ENCODE peak calls at places on chromosomes 2 and 18, in five cellular contexts. One of them, this sample, is unnamed.

GRCh38 chr18:22166070-22166972 is 3.1 kb upstream of the GATA6 start:
- DNase-seq in CD8-positive, alpha-beta memory T cell: no peak
- DNase-seq in endothelial cell: peak; percentile 19
- DNase-seq in GM12864: no peak
- DNase-seq in retina: peak; percentile 73
- DNase-seq in this sample: no peak

GRCh38 chr2:134216152-134216829 is 37.6 kb upstream of the MGAT5 start:
- DNase-seq in CD8-positive, alpha-beta memory T cell: no peak
- DNase-seq in endothelial cell: no peak
- DNase-seq in GM12864: no peak
- DNase-seq in retina: no peak
- DNase-seq in this sample: no peak

GRCh38 chr2:9473308-9473984 is 905 bp upstream of the IAH1 start:
- DNase-seq in CD8-positive, alpha-beta memory T cell: no peak
- DNase-seq in endothelial cell: no peak
- DNase-seq in GM12864: no peak
- DNase-seq in retina: peak; percentile 69
- DNase-seq in this sample: no peak

GRCh38 chr18:40066368-40066767 is 1888.7 kb upstream of the PIK3C3 start:
- DNase-seq in CD8-positive, alpha-beta memory T cell: no peak
- DNase-seq in endothelial cell: no peak
- DNase-seq in GM12864: no peak
- DNase-seq in retina: no peak
- DNase-seq in this sample: no peak

GRCh38 chr2:190119948-190120347 is 57.4 kb upstream of the MSTN start:
- DNase-seq in CD8-positive, alpha-beta memory T cell: peak; percentile 1
- DNase-seq in endothelial cell: no peak
- DNase-seq in GM12864: no peak
- DNase-seq in retina: no peak
- DNase-seq in this sample: no peak

GRCh38 chr2:20488782-20489181 is 41.9 kb downstream of the RHOB start:
- DNase-seq in CD8-positive, alpha-beta memory T cell: no peak
- DNase-seq in endothelial cell: no peak
- DNase-seq in GM12864: no peak
- DNase-seq in retina: no peak
- DNase-seq in this sample: no peak

GRCh38 chr2:68018727-68019126 is 44.1 kb downstream of the C1D start:
- DNase-seq in CD8-positive, alpha-beta memory T cell: no peak
- DNase-seq in endothelial cell: no peak
- DNase-seq in GM12864: no peak
- DNase-seq in retina: no peak
- DNase-seq in this sample: no peak

GRCh38 chr18:52160652-52161051 is 179.3 kb upstream of the DCC start:
- DNase-seq in CD8-positive, alpha-beta memory T cell: no peak
- DNase-seq in endothelial cell: no peak
- DNase-seq in GM12864: no peak
- DNase-seq in retina: no peak
- DNase-seq in this sample: no peak

GRCh38 chr2:208586516-208586915 is 179.9 kb downstream of the PTH2R start:
- DNase-seq in CD8-positive, alpha-beta memory T cell: no peak
- DNase-seq in endothelial cell: no peak
- DNase-seq in GM12864: no peak
- DNase-seq in retina: no peak
- DNase-seq in this sample: no peak

GRCh38 chr18:706438-706837 is 6.0 kb downstream of the ENOSF1 start:
- DNase-seq in CD8-positive, alpha-beta memory T cell: no peak
- DNase-seq in endothelial cell: no peak
- DNase-seq in GM12864: no peak
- DNase-seq in retina: no peak
- DNase-seq in this sample: no peak

GRCh38 chr2:109527079-109527478 is 86.7 kb downstream of the SEPTIN10 start:
- DNase-seq in CD8-positive, alpha-beta memory T cell: no peak
- DNase-seq in endothelial cell: no peak
- DNase-seq in GM12864: no peak
- DNase-seq in retina: no peak
- DNase-seq in this sample: no peak

GRCh38 chr2:75600418-75601088 is 39.8 kb upstream of the EVA1A start:
- DNase-seq in CD8-positive, alpha-beta memory T cell: no peak
- DNase-seq in endothelial cell: no peak
- DNase-seq in GM12864: no peak
- DNase-seq in retina: no peak
- DNase-seq in this sample: no peak

GRCh38 chr2:135149251-135149650 is 97.2 kb downstream of the RAB3GAP1 start:
- DNase-seq in CD8-positive, alpha-beta memory T cell: no peak
- DNase-seq in endothelial cell: no peak
- DNase-seq in GM12864: no peak
- DNase-seq in retina: no peak
- DNase-seq in this sample: no peak

GRCh38 chr18:76005632-76006031 is 489.4 kb downstream of the ZNF516 start:
- DNase-seq in CD8-positive, alpha-beta memory T cell: no peak
- DNase-seq in endothelial cell: no peak
- DNase-seq in GM12864: no peak
- DNase-seq in retina: peak; percentile 46
- DNase-seq in this sample: no peak

GRCh38 chr2:101230541-101230993 is 22.1 kb upstream of the CNOT11 start:
- DNase-seq in CD8-positive, alpha-beta memory T cell: no peak
- DNase-seq in endothelial cell: no peak
- DNase-seq in GM12864: no peak
- DNase-seq in retina: no peak
- DNase-seq in this sample: no peak

GRCh38 chr2:15989559-15989958 is 49.2 kb downstream of the MYCN start:
- DNase-seq in CD8-positive, alpha-beta memory T cell: no peak
- DNase-seq in endothelial cell: no peak
- DNase-seq in GM12864: no peak
- DNase-seq in retina: no peak
- DNase-seq in this sample: no peak

GRCh38 chr2:68653538-68653982 is 10.2 kb downstream of the PROKR1 start:
- DNase-seq in CD8-positive, alpha-beta memory T cell: peak; percentile 34
- DNase-seq in endothelial cell: peak; percentile 22
- DNase-seq in GM12864: no peak
- DNase-seq in retina: no peak
- DNase-seq in this sample: peak; percentile 44

GRCh38 chr18:27075828-27076227 is 109.3 kb downstream of the CHST9 start:
- DNase-seq in CD8-positive, alpha-beta memory T cell: no peak
- DNase-seq in endothelial cell: no peak
- DNase-seq in GM12864: no peak
- DNase-seq in retina: no peak
- DNase-seq in this sample: no peak

GRCh38 chr2:104793971-104794370 is 59.9 kb upstream of the POU3F3 start:
- DNase-seq in CD8-positive, alpha-beta memory T cell: no peak
- DNase-seq in endothelial cell: no peak
- DNase-seq in GM12864: no peak
- DNase-seq in retina: no peak
- DNase-seq in this sample: no peak

GRCh38 chr18:35582899-35583558 is 1.5 kb downstream of the GALNT1 start:
- DNase-seq in CD8-positive, alpha-beta memory T cell: no peak
- DNase-seq in endothelial cell: no peak
- DNase-seq in GM12864: no peak
- DNase-seq in retina: peak; percentile 26
- DNase-seq in this sample: no peak

GRCh38 chr2:84958135-84959044 is 12.6 kb upstream of the KCMF1 start:
- DNase-seq in CD8-positive, alpha-beta memory T cell: no peak
- DNase-seq in endothelial cell: peak; percentile 61
- DNase-seq in GM12864: no peak
- DNase-seq in retina: peak; percentile 40
- DNase-seq in this sample: peak; percentile 41